ENCODE peak calls at places on chromosomes 4 and X, in four cellular contexts. X is Peyer's patch, J is left ventricle myocardium inferior, R is upper lobe of right lung. H is an unnamed sample.

GRCh38 chr4:25376754-25377571 is at the start of gene ANAPC4:
- DNase-seq in J (peak; percentile 98), X (peak; percentile 99), R (peak; percentile 100), H (peak; percentile 97)

GRCh38 chrX:110795645-110796510 is at the start of gene CHRDL1:
- DNase-seq in J (peak; percentile 17), R (peak; percentile 69), X (no peak), H (peak; percentile 54)

GRCh38 chr4:177190995-177191568 is 118.6 kb upstream of the NEIL3 start:
- DNase-seq in R (no peak), X (no peak), J (no peak), H (no peak)

GRCh38 chr4:39510348-39510929 is 16.8 kb downstream of the UGDH start:
- DNase-seq in X (no peak), R (no peak), J (no peak), H (no peak)

GRCh38 chr4:81375745-81376144 is 96.0 kb downstream of the RASGEF1B start:
- DNase-seq in J (no peak), X (no peak), R (no peak), H (no peak)

GRCh38 chr4:47642985-47643745 is 158.1 kb downstream of the ATP10D start:
- DNase-seq in X (no peak), J (no peak), R (no peak), H (no peak)

GRCh38 chrX:49264460-49264859 is at the start of gene FOXP3:
- DNase-seq in J (no peak), R (no peak), X (no peak), H (no peak)

GRCh38 chr4:56505269-56506109 is at the start of gene ARL9:
- DNase-seq in J (peak; percentile 27), X (no peak), R (peak; percentile 81), H (peak; percentile 38)

GRCh38 chrX:22122510-22122909 is 90.4 kb downstream of the PHEX start:
- DNase-seq in J (no peak), X (no peak), R (no peak), H (peak; percentile 38)

GRCh38 chr4:112637552-112637866 is 566 bp downstream of the LARP7 start:
- DNase-seq in X (no peak), J (no peak), R (no peak), H (no peak)

GRCh38 chr4:2796261-2797187 is 3.6 kb downstream of the SH3BP2 start:
- DNase-seq in X (no peak), R (peak; percentile 70), J (no peak), H (peak; percentile 12)

GRCh38 chrX:20237864-20238263 is 28.8 kb downstream of the RPS6KA3 start:
- DNase-seq in X (no peak), R (no peak), J (no peak), H (no peak)

GRCh38 chr4:173924561-173924960 is 358.9 kb downstream of the FBXO8 start:
- DNase-seq in X (no peak), J (no peak), R (no peak), H (no peak)

GRCh38 chr4:48470135-48470534 is 13.0 kb upstream of the SLC10A4 start:
- DNase-seq in X (no peak), J (no peak), R (no peak), H (no peak)

GRCh38 chr4:182297659-182298058 is 54.5 kb downstream of the TENM3 start:
- DNase-seq in X (no peak), R (no peak), J (no peak), H (no peak)

GRCh38 chr4:147787204-147787603 is 55.3 kb downstream of the ARHGAP10 start:
- DNase-seq in J (no peak), X (no peak), R (no peak), H (peak; percentile 52)

GRCh38 chr4:53465291-53465690 is 87.8 kb downstream of the FIP1L1 start:
- DNase-seq in X (no peak), R (no peak), J (no peak), H (no peak)

GRCh38 chrX:116427976-116428375 is 8.4 kb upstream of the SLC6A14 start:
- DNase-seq in X (no peak), R (no peak), J (no peak), H (no peak)

GRCh38 chrX:16120431-16120830 is 2.9 kb upstream of the GRPR start:
- DNase-seq in J (no peak), R (no peak), X (no peak), H (no peak)

GRCh38 chrX:46561931-46562721 is 11.4 kb upstream of the CHST7 start:
- DNase-seq in X (peak; percentile 22), R (no peak), J (no peak), H (no peak)

GRCh38 chrX:150482537-150483217 is 85.7 kb upstream of the MTM1 start:
- DNase-seq in R (no peak), J (no peak), X (no peak), H (no peak)

GRCh38 chr4:55121246-55121645 is 4.1 kb downstream of the KDR start:
- DNase-seq in R (no peak), J (no peak), X (no peak), H (no peak)

GRCh38 chr4:2347190-2347589 is 71.3 kb downstream of the ZFYVE28 start:
- DNase-seq in R (no peak), X (no peak), J (no peak), H (no peak)

GRCh38 chr4:165537028-165537648 is 158.3 kb downstream of the CPE start:
- DNase-seq in R (no peak), J (no peak), X (no peak), H (no peak)

GRCh38 chr4:72467633-72468032 is 101.4 kb downstream of the ADAMTS3 start:
- DNase-seq in X (no peak), R (no peak), J (no peak), H (no peak)

GRCh38 chrX:3549442-3549875 is 164.0 kb downstream of the PRKX start:
- DNase-seq in X (no peak), J (peak; percentile 13), R (no peak), H (no peak)

GRCh38 chr4:160872491-160872890 is 1291.3 kb downstream of the FSTL5 start:
- DNase-seq in J (no peak), X (no peak), R (no peak), H (no peak)

GRCh38 chr4:174365018-174365587 is 81.4 kb downstream of the CEP44 start:
- DNase-seq in X (no peak), J (no peak), R (no peak), H (no peak)

DNA sequence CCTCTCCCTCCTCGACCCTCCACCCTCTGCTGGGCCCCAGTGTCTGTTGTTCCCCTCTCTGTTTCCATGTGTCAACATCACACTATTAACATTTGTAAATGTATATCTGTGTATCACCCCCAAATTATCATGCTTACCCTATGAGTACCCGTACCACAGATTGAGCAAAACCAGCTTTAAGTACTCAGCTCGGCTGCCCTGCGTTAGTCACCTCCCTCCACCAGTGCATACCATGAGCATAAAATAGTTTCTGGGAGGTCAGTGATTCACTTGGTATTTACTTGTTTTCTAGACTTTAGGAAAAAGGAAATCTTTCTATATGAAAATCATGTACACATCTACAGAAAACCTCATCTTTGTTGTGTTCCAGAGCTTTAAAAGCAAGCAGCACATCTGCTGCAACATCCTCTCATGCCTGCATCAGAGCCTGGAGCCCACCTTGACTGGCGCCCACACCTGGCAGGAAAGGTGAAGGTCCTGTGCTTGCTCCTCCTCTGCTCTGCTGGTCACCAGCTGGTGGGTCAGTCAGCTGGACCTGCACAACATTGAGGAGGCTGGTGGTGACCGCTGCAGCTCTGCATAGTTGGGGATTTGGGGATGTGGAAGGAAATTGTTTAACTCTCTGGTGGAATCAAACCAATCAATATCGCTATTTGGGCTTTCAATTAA is 214.4 kb upstream of the KLF3 start:
- DNase-seq in X (no peak), J (no peak), R (no peak), H (no peak)
- H3K4me3 ChIP-seq in X (no peak overlapping the region), J (no peak overlapping the region), R (no peak overlapping the region), H (no peak overlapping the region)

DNA sequence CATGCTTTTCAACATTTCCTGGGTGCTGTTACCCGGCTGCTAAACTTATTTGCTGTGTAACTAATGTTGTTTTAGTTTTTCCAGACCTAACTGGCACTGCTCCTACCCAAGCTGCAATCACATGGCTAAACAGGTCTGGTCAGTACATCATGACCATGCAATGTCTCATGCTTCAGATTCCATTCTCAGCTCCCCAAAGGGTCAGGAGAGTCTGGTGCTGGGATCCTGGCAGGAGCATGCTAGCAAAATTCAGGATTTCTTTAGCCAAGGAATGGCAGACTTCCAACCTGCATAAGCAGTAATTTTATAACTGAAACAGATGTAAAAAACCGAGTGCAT is 12.6 kb upstream of the CENPU start:
- DNase-seq in J (no peak), R (no peak), X (no peak), H (peak; percentile 39)
- H3K4me3 ChIP-seq in J (peak overlapping the region; percentile 30), R (no peak overlapping the region), X (no peak overlapping the region), H (peak overlapping the region; percentile 17)

GRCh38 chr4:128287159-128287870 is at the start of gene PGRMC2:
- DNase-seq in R (no peak), X (peak; percentile 30), J (no peak), H (no peak)

GRCh38 chr4:128286474-128287158 is 997 bp downstream of the PGRMC2 start:
- DNase-seq in X (no peak), R (no peak), J (no peak), H (no peak)

GRCh38 chr4:128284317-128284716 is 3.3 kb downstream of the PGRMC2 start:
- DNase-seq in J (no peak), R (no peak), X (no peak), H (no peak)

GRCh38 chr4:128283071-128283470 is 4.5 kb downstream of the PGRMC2 start:
- DNase-seq in J (no peak), X (no peak), R (no peak), H (no peak)

DNA sequence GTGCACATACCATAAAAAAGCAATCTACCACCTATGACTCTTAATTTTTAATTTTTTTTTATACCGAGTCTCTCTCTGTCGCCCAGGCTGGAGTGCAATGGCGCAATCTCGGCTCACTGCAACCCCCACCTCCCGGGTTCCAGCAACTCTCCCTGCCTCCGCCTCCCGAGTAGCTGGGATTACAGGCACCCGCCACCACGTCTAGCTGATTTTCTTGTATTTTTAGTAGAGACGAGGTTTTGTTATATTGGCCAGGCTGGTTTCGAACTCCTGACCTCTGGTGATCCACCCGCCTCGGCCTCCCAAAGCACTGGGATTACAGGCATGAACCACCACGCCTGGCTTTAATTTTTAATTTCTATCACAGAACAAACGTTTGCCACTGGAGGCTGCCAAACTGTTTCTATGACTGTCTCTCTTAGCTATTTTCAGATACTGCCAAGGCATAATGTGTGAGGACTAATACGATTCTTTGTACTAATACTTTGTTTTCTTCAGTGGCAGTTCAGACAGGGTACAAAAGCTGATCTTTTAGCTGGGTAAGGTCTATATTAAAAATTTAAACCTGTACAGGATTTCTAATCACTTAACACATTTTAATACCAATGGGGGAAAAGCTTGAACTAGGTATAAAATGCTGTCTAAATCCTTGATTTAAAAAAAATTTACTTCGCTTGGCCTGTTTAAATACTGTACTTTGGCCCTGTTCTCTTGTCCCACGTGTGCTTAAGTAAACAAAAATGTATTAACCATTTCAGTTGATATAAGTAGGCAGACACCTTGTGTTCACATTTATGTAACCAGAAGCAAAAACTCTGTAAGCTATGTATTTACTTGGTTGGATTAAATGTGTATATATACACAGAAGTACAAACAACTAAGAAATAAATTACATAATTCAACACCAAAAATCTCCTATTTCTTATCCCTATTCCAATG is 2.3 kb downstream of the PGRMC2 start:
- DNase-seq in R (no peak), X (no peak), J (no peak), H (no peak)
- H3K4me3 ChIP-seq in R (peak overlapping the region; percentile 88), X (peak overlapping the region; percentile 2), J (peak overlapping the region; percentile 90), H (peak overlapping the region; percentile 87)

GRCh38 chr4:77852892-77853495 is 9.6 kb upstream of the MRPL1 start:
- DNase-seq in J (no peak), X (peak; percentile 67), R (no peak), H (no peak)

GRCh38 chr4:77849278-77849965 is 13.2 kb upstream of the MRPL1 start:
- DNase-seq in X (no peak), J (no peak), R (no peak), H (no peak)

GRCh38 chr4:77856152-77856551 is 6.5 kb upstream of the MRPL1 start:
- DNase-seq in X (no peak), R (no peak), J (no peak), H (no peak)

GRCh38 chr4:77859256-77859655 is 3.4 kb upstream of the MRPL1 start:
- DNase-seq in J (no peak), X (no peak), R (no peak), H (no peak)

GRCh38 chr4:77854431-77855111 is 8.1 kb upstream of the MRPL1 start:
- DNase-seq in X (no peak), J (no peak), R (no peak), H (no peak)
- H3K4me3 ChIP-seq in X (no peak overlapping the region), J (peak overlapping the region; percentile 22), R (no peak overlapping the region), H (no peak overlapping the region)

H was measured in psoas muscle.